ENCODE peak calls at places on chromosome 11, in seven cellular contexts. S is lower lobe of right lung; P is endodermal cell; Y is uterus; L is CD8-positive, alpha-beta T cell; Q is AG10803; X is psoas muscle. K is an unnamed sample.

GRCh38 chr11:19842505-19842904 is 129.9 kb downstream of the NAV2 start:
- DNase-seq in S (no peak), P (no peak), Y (no peak), L (no peak), Q (peak), X (peak), K (no peak)

GRCh38 chr11:58394195-58394594 is 12.5 kb downstream of the OR5B3 start:
- DNase-seq in S (no peak), P (no peak), Y (no peak), L (no peak), Q (peak), X (no peak), K (peak)

GRCh38 chr11:34721646-34722045 is 100.8 kb downstream of the EHF start:
- DNase-seq in S (no peak), P (no peak), Y (no peak), L (no peak), Q (peak), X (no peak), K (no peak)

GRCh38 chr11:41461057-41461681 is 1.7 kb upstream of the LRRC4C start:
- DNase-seq in S (no peak), P (no peak), Y (no peak), L (no peak), Q (no peak), X (no peak), K (no peak)

GRCh38 chr11:26931248-26931631 is 62.7 kb upstream of the FIBIN start:
- DNase-seq in S (no peak), P (no peak), Y (no peak), L (no peak), Q (peak), X (no peak), K (no peak)

GRCh38 chr11:66333896-66334604 is 2.2 kb downstream of the RIN1 start:
- DNase-seq in S (peak), P (no peak), Y (no peak), L (no peak), Q (no peak), X (no peak), K (no peak)

GRCh38 chr11:19921976-19922688 is 209.5 kb downstream of the NAV2 start:
- DNase-seq in S (no peak), P (no peak), Y (no peak), L (no peak), Q (no peak), X (no peak), K (no peak)

GRCh38 chr11:120884290-120885020 is 139.4 kb upstream of the TBCEL start:
- DNase-seq in S (no peak), P (peak), Y (no peak), L (no peak), Q (no peak), X (no peak), K (no peak)

GRCh38 chr11:102225689-102226562 is 91.4 kb upstream of the BIRC3 start:
- DNase-seq in S (no peak), P (no peak), Y (no peak), L (no peak), Q (peak), X (no peak), K (peak)

GRCh38 chr11:44036811-44037657 is 10.7 kb upstream of the ACCSL start:
- DNase-seq in S (peak), P (peak), Y (peak), L (peak), Q (peak), X (peak), K (peak)

GRCh38 chr11:103716363-103716762 is 320.1 kb upstream of the DDI1 start:
- DNase-seq in S (no peak), P (no peak), Y (no peak), L (no peak), Q (no peak), X (no peak), K (no peak)

GRCh38 chr11:121540627-121541026 is 87.9 kb upstream of the SORL1-AS1 start:
- DNase-seq in S (no peak), P (no peak), Y (no peak), L (no peak), Q (no peak), X (no peak), K (no peak)

GRCh38 chr11:6588018-6588417 is 15.4 kb downstream of the RRP8 start:
- DNase-seq in S (no peak), P (no peak), Y (no peak), L (no peak), Q (no peak), X (no peak), K (no peak)

GRCh38 chr11:6583584-6583983 is 19.8 kb downstream of the RRP8 start:
- DNase-seq in S (no peak), P (no peak), Y (no peak), L (no peak), Q (no peak), X (no peak), K (no peak)

GRCh38 chr11:6584528-6584927 is 18.9 kb downstream of the RRP8 start:
- DNase-seq in S (no peak), P (no peak), Y (no peak), L (no peak), Q (no peak), X (no peak), K (no peak)

GRCh38 chr11:6587360-6587953 is 16.0 kb downstream of the RRP8 start:
- DNase-seq in S (no peak), P (no peak), Y (no peak), L (no peak), Q (no peak), X (no peak), K (no peak)

GRCh38 chr11:6586434-6587359 is 16.7 kb downstream of the RRP8 start:
- DNase-seq in S (no peak), P (peak), Y (no peak), L (no peak), Q (peak), X (no peak), K (no peak)
- H3K4me3 ChIP-seq in S (no peak), P (no peak), Y (no peak), L (no peak), Q (peak), X (no peak), K (no peak)

GRCh38 chr11:79331251-79331901 is 109.5 kb downstream of the TENM4 start:
- DNase-seq in S (no peak), P (peak), Y (no peak), L (no peak), Q (no peak), X (no peak), K (no peak)

GRCh38 chr11:79336740-79337517 is 103.9 kb downstream of the TENM4 start:
- DNase-seq in S (no peak), P (peak), Y (no peak), L (no peak), Q (peak), X (no peak), K (no peak)

GRCh38 chr11:79333381-79333780 is 107.4 kb downstream of the TENM4 start:
- DNase-seq in S (no peak), P (no peak), Y (no peak), L (no peak), Q (no peak), X (no peak), K (no peak)

GRCh38 chr11:79332017-79332416 is 108.8 kb downstream of the TENM4 start:
- DNase-seq in S (no peak), P (no peak), Y (no peak), L (no peak), Q (peak), X (no peak), K (no peak)

DNA sequence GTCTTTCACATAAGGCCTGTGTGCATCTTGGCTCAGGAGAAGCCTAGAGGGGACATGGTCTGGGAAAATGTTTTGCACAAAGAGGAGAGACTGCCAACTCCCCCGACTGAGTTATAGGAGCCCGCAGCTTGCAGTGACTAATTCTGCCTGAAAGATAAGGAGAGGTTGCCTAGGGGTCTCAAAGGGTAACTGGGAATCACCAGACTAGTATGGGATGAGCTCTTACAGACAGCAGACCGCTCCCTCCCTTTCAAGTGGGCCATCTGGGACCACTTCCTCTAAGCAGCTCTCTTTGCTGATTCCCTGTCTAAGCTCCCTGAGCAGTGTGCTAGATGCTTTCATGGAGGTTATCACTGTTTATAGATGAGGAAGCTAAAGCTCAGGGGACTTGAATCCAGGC is 105.1 kb downstream of the TENM4 start:
- DNase-seq in S (no peak), P (no peak), Y (no peak), L (no peak), Q (no peak), X (no peak), K (no peak)
- TF ChIP-seq CTCF in S (no peak), P (no peak), Y (no peak), L (no peak), Q (no peak), X (no peak), K (no peak)

GRCh38 chr11:134731562-134731961 is 319.5 kb upstream of the B3GAT1 start:
- DNase-seq in S (no peak), P (peak), Y (no peak), L (no peak), Q (no peak), X (no peak), K (no peak)
- H3K4me3 ChIP-seq in S (no peak), P (peak), Y (no peak), L (no peak), Q (no peak), X (no peak), K (no peak)

GRCh38 chr11:125720781-125721180 is 25.3 kb upstream of the PATE1 start:
- DNase-seq in S (no peak), P (no peak), Y (no peak), L (no peak), Q (no peak), X (no peak), K (no peak)

GRCh38 chr11:125728969-125729368 is 17.1 kb upstream of the PATE1 start:
- DNase-seq in S (no peak), P (no peak), Y (no peak), L (no peak), Q (no peak), X (no peak), K (no peak)

DNA sequence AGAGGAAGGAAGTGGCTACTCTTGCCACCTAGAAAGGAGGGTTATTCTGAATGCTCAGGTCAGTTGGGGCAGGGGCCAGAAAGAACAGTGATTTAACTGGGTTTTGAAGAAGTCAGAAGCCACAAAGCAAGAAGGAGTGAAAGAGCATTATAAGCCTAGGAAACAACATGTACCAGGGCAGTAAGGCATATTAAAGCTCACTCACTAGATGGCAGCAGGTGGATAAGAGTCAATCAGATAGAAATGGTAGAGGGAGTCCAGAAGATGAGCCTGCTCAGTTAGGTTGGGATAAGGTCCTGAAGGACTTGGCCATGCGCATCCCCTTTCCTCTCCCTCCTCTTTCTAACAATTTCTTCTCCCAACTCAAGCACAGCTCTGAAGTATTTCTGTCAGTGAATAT is 22.0 kb upstream of the PATE1 start:
- DNase-seq in S (no peak), P (peak), Y (no peak), L (no peak), Q (peak), X (no peak), K (no peak)
- TF ChIP-seq CTCF in S (no peak), P (peak), Y (no peak), L (no peak), Q (peak), X (no peak), K (peak)